ENCODE peak calls at places on chromosomes 7 and 10, in eight cellular contexts. One of them, this sample, is unnamed.
A peak's percentile ranks its signal among the peaks of the same experiment; 100 is the strongest.

GRCh38 chr7:122726881-122727280 is 24.2 kb upstream of the RNF148 start:
- DNase-seq in NCI-H460: no peak
- DNase-seq in T-cell: no peak
- DNase-seq in KBM-7: no peak
- DNase-seq in fibroblast of the aortic adventitia: no peak
- DNase-seq in GM03348: no peak
- DNase-seq in epithelial cell of prostate: no peak
- DNase-seq in activated T-cell treated with anti-CD3 and anti-CD28 coated beads, Interleukin-2, amount 50 U/mL, for 1 hour: no peak
- DNase-seq in this sample: no peak

GRCh38 chr7:73438547-73439245 is 5.1 kb downstream of the FZD9 start:
- DNase-seq in KBM-7: no peak
- DNase-seq in fibroblast of the aortic adventitia: no peak
- DNase-seq in NCI-H460: no peak
- DNase-seq in epithelial cell of prostate: no peak
- DNase-seq in T-cell: no peak
- DNase-seq in GM03348: no peak
- DNase-seq in activated T-cell treated with anti-CD3 and anti-CD28 coated beads, Interleukin-2, amount 50 U/mL, for 1 hour: no peak
- DNase-seq in this sample: peak; percentile 72

GRCh38 chr7:116630932-116631449 is 41.0 kb upstream of the MET start:
- DNase-seq in GM03348: peak; percentile 61
- DNase-seq in T-cell: no peak
- DNase-seq in NCI-H460: peak; percentile 95
- DNase-seq in epithelial cell of prostate: peak; percentile 96
- DNase-seq in fibroblast of the aortic adventitia: peak; percentile 96
- DNase-seq in KBM-7: no peak
- DNase-seq in activated T-cell treated with anti-CD3 and anti-CD28 coated beads, Interleukin-2, amount 50 U/mL, for 1 hour: no peak
- DNase-seq in this sample: peak; percentile 88

GRCh38 chr10:119769886-119770285 is 44.0 kb downstream of the INPP5F start:
- DNase-seq in epithelial cell of prostate: peak; percentile 39
- DNase-seq in KBM-7: peak; percentile 40
- DNase-seq in GM03348: peak; percentile 62
- DNase-seq in activated T-cell treated with anti-CD3 and anti-CD28 coated beads, Interleukin-2, amount 50 U/mL, for 1 hour: no peak
- DNase-seq in T-cell: no peak
- DNase-seq in fibroblast of the aortic adventitia: peak; percentile 87
- DNase-seq in NCI-H460: no peak
- DNase-seq in this sample: peak; percentile 77

GRCh38 chr7:3243256-3243655 is 57.8 kb upstream of the SDK1 start:
- DNase-seq in GM03348: no peak
- DNase-seq in activated T-cell treated with anti-CD3 and anti-CD28 coated beads, Interleukin-2, amount 50 U/mL, for 1 hour: no peak
- DNase-seq in epithelial cell of prostate: no peak
- DNase-seq in T-cell: no peak
- DNase-seq in KBM-7: no peak
- DNase-seq in fibroblast of the aortic adventitia: no peak
- DNase-seq in NCI-H460: no peak
- DNase-seq in this sample: peak; percentile 29

GRCh38 chr10:19947203-19947602 is 131.0 kb downstream of the PLXDC2 start:
- DNase-seq in fibroblast of the aortic adventitia: no peak
- DNase-seq in GM03348: no peak
- DNase-seq in epithelial cell of prostate: no peak
- DNase-seq in T-cell: no peak
- DNase-seq in KBM-7: no peak
- DNase-seq in activated T-cell treated with anti-CD3 and anti-CD28 coated beads, Interleukin-2, amount 50 U/mL, for 1 hour: no peak
- DNase-seq in NCI-H460: no peak
- DNase-seq in this sample: no peak

GRCh38 chr7:124310934-124311390 is 278.1 kb upstream of the TMEM229A start:
- DNase-seq in KBM-7: no peak
- DNase-seq in epithelial cell of prostate: no peak
- DNase-seq in fibroblast of the aortic adventitia: no peak
- DNase-seq in GM03348: no peak
- DNase-seq in activated T-cell treated with anti-CD3 and anti-CD28 coated beads, Interleukin-2, amount 50 U/mL, for 1 hour: no peak
- DNase-seq in T-cell: no peak
- DNase-seq in NCI-H460: peak; percentile 27
- DNase-seq in this sample: no peak

GRCh38 chr7:34091330-34091917 is 186.1 kb downstream of the BMPER start:
- DNase-seq in T-cell: no peak
- DNase-seq in NCI-H460: peak; percentile 41
- DNase-seq in activated T-cell treated with anti-CD3 and anti-CD28 coated beads, Interleukin-2, amount 50 U/mL, for 1 hour: no peak
- DNase-seq in GM03348: peak; percentile 60
- DNase-seq in epithelial cell of prostate: no peak
- DNase-seq in fibroblast of the aortic adventitia: peak; percentile 82
- DNase-seq in KBM-7: peak; percentile 47
- DNase-seq in this sample: no peak